ENCODE peak calls at places on chromosomes 4 and X, in eight cellular contexts. One of them, this sample, is unnamed.

GRCh38 chr4:1765409-1766335 is 27.4 kb upstream of the FGFR3 start:
- DNase-seq in heart right ventricle: no peak
- DNase-seq in AG08395: no peak
- DNase-seq in mammary epithelial cell: no peak
- DNase-seq in AG20443: no peak
- DNase-seq in M059J: no peak
- DNase-seq in natural killer cell treated with Interleukin-12 subunit alpha and Interleukin-12 subunit beta and Interleukin-15 and Interleukin-18, amount 100 ng/mL, for 72 hours: no peak
- DNase-seq in GM10248: no peak
- DNase-seq in this sample: no peak

GRCh38 chr4:124722069-124722468 is 9.5 kb upstream of the ANKRD50 start:
- DNase-seq in natural killer cell treated with Interleukin-12 subunit alpha and Interleukin-12 subunit beta and Interleukin-15 and Interleukin-18, amount 100 ng/mL, for 72 hours: no peak
- DNase-seq in heart right ventricle: no peak
- DNase-seq in mammary epithelial cell: peak
- DNase-seq in AG08395: no peak
- DNase-seq in GM10248: no peak
- DNase-seq in AG20443: no peak
- DNase-seq in M059J: no peak
- DNase-seq in this sample: no peak

GRCh38 chrX:11531226-11531625 is 134.5 kb downstream of the ARHGAP6 start:
- DNase-seq in mammary epithelial cell: no peak
- DNase-seq in GM10248: no peak
- DNase-seq in AG08395: peak
- DNase-seq in M059J: peak
- DNase-seq in AG20443: peak
- DNase-seq in heart right ventricle: no peak
- DNase-seq in natural killer cell treated with Interleukin-12 subunit alpha and Interleukin-12 subunit beta and Interleukin-15 and Interleukin-18, amount 100 ng/mL, for 72 hours: no peak
- DNase-seq in this sample: no peak

GRCh38 chr4:41339812-41340809 is 83.4 kb downstream of the UCHL1 start:
- DNase-seq in natural killer cell treated with Interleukin-12 subunit alpha and Interleukin-12 subunit beta and Interleukin-15 and Interleukin-18, amount 100 ng/mL, for 72 hours: no peak
- DNase-seq in heart right ventricle: no peak
- DNase-seq in M059J: peak
- DNase-seq in AG20443: peak
- DNase-seq in AG08395: peak
- DNase-seq in GM10248: no peak
- DNase-seq in mammary epithelial cell: no peak
- DNase-seq in this sample: no peak

GRCh38 chrX:350534-351321 is 32.1 kb upstream of the GTPBP6 start:
- DNase-seq in natural killer cell treated with Interleukin-12 subunit alpha and Interleukin-12 subunit beta and Interleukin-15 and Interleukin-18, amount 100 ng/mL, for 72 hours: peak
- DNase-seq in M059J: no peak
- DNase-seq in mammary epithelial cell: no peak
- DNase-seq in AG08395: no peak
- DNase-seq in heart right ventricle: no peak
- DNase-seq in GM10248: no peak
- DNase-seq in AG20443: no peak
- DNase-seq in this sample: peak

GRCh38 chr4:102259702-102260101 is 85.6 kb downstream of the SLC39A8 start:
- DNase-seq in natural killer cell treated with Interleukin-12 subunit alpha and Interleukin-12 subunit beta and Interleukin-15 and Interleukin-18, amount 100 ng/mL, for 72 hours: no peak
- DNase-seq in mammary epithelial cell: no peak
- DNase-seq in M059J: no peak
- DNase-seq in GM10248: no peak
- DNase-seq in AG20443: no peak
- DNase-seq in heart right ventricle: no peak
- DNase-seq in AG08395: no peak
- DNase-seq in this sample: no peak

GRCh38 chrX:149495573-149496071 is 9.5 kb downstream of the IDS start:
- DNase-seq in natural killer cell treated with Interleukin-12 subunit alpha and Interleukin-12 subunit beta and Interleukin-15 and Interleukin-18, amount 100 ng/mL, for 72 hours: no peak
- DNase-seq in AG08395: peak
- DNase-seq in M059J: peak
- DNase-seq in mammary epithelial cell: peak
- DNase-seq in AG20443: peak
- DNase-seq in heart right ventricle: no peak
- DNase-seq in GM10248: no peak
- DNase-seq in this sample: no peak

GRCh38 chrX:109485470-109486340 is 3.8 kb upstream of the GUCY2F start:
- DNase-seq in mammary epithelial cell: peak
- DNase-seq in AG08395: peak
- DNase-seq in GM10248: peak
- DNase-seq in natural killer cell treated with Interleukin-12 subunit alpha and Interleukin-12 subunit beta and Interleukin-15 and Interleukin-18, amount 100 ng/mL, for 72 hours: no peak
- DNase-seq in heart right ventricle: no peak
- DNase-seq in AG20443: peak
- DNase-seq in M059J: peak
- DNase-seq in this sample: peak

GRCh38 chrX:41300758-41301437 is 33.1 kb upstream of the DDX3X start:
- DNase-seq in GM10248: no peak
- DNase-seq in AG20443: no peak
- DNase-seq in mammary epithelial cell: no peak
- DNase-seq in AG08395: no peak
- DNase-seq in M059J: peak
- DNase-seq in heart right ventricle: no peak
- DNase-seq in natural killer cell treated with Interleukin-12 subunit alpha and Interleukin-12 subunit beta and Interleukin-15 and Interleukin-18, amount 100 ng/mL, for 72 hours: no peak
- DNase-seq in this sample: no peak

GRCh38 chr4:10108818-10109783 is 7.5 kb downstream of the WDR1 start:
- DNase-seq in GM10248: no peak
- DNase-seq in M059J: peak
- DNase-seq in natural killer cell treated with Interleukin-12 subunit alpha and Interleukin-12 subunit beta and Interleukin-15 and Interleukin-18, amount 100 ng/mL, for 72 hours: no peak
- DNase-seq in AG08395: no peak
- DNase-seq in AG20443: no peak
- DNase-seq in heart right ventricle: no peak
- DNase-seq in mammary epithelial cell: peak
- DNase-seq in this sample: no peak

GRCh38 chr4:17082186-17082585 is 183.7 kb upstream of the LDB2 start:
- DNase-seq in AG08395: peak
- DNase-seq in GM10248: no peak
- DNase-seq in heart right ventricle: no peak
- DNase-seq in M059J: peak
- DNase-seq in natural killer cell treated with Interleukin-12 subunit alpha and Interleukin-12 subunit beta and Interleukin-15 and Interleukin-18, amount 100 ng/mL, for 72 hours: no peak
- DNase-seq in mammary epithelial cell: no peak
- DNase-seq in AG20443: peak
- DNase-seq in this sample: no peak

GRCh38 chr4:76108467-76109181 is 34.1 kb downstream of the ART3 start:
- DNase-seq in natural killer cell treated with Interleukin-12 subunit alpha and Interleukin-12 subunit beta and Interleukin-15 and Interleukin-18, amount 100 ng/mL, for 72 hours: no peak
- DNase-seq in heart right ventricle: no peak
- DNase-seq in GM10248: no peak
- DNase-seq in AG08395: no peak
- DNase-seq in AG20443: no peak
- DNase-seq in mammary epithelial cell: peak
- DNase-seq in M059J: peak
- DNase-seq in this sample: no peak

GRCh38 chr4:112312610-112313239 is 15.6 kb downstream of the ALPK1 start:
- DNase-seq in GM10248: peak
- DNase-seq in natural killer cell treated with Interleukin-12 subunit alpha and Interleukin-12 subunit beta and Interleukin-15 and Interleukin-18, amount 100 ng/mL, for 72 hours: peak
- DNase-seq in heart right ventricle: no peak
- DNase-seq in M059J: no peak
- DNase-seq in mammary epithelial cell: no peak
- DNase-seq in AG08395: no peak
- DNase-seq in AG20443: no peak
- DNase-seq in this sample: no peak

GRCh38 chr4:122044496-122044895 is 92.6 kb upstream of the TRPC3 start:
- DNase-seq in natural killer cell treated with Interleukin-12 subunit alpha and Interleukin-12 subunit beta and Interleukin-15 and Interleukin-18, amount 100 ng/mL, for 72 hours: no peak
- DNase-seq in M059J: peak
- DNase-seq in heart right ventricle: no peak
- DNase-seq in AG20443: no peak
- DNase-seq in GM10248: no peak
- DNase-seq in AG08395: no peak
- DNase-seq in mammary epithelial cell: no peak
- DNase-seq in this sample: no peak

GRCh38 chrX:38260231-38260630 is 39.6 kb upstream of the SRPX start:
- DNase-seq in AG08395: peak
- DNase-seq in M059J: peak
- DNase-seq in heart right ventricle: no peak
- DNase-seq in natural killer cell treated with Interleukin-12 subunit alpha and Interleukin-12 subunit beta and Interleukin-15 and Interleukin-18, amount 100 ng/mL, for 72 hours: no peak
- DNase-seq in GM10248: peak
- DNase-seq in mammary epithelial cell: no peak
- DNase-seq in AG20443: peak
- DNase-seq in this sample: no peak

GRCh38 chr4:142671516-142671915 is 174.6 kb downstream of the INPP4B start:
- DNase-seq in natural killer cell treated with Interleukin-12 subunit alpha and Interleukin-12 subunit beta and Interleukin-15 and Interleukin-18, amount 100 ng/mL, for 72 hours: no peak
- DNase-seq in AG08395: no peak
- DNase-seq in mammary epithelial cell: no peak
- DNase-seq in GM10248: no peak
- DNase-seq in heart right ventricle: no peak
- DNase-seq in AG20443: no peak
- DNase-seq in M059J: no peak
- DNase-seq in this sample: no peak

GRCh38 chr4:156109943-156110925 is 156.6 kb upstream of the CTSO start:
- DNase-seq in mammary epithelial cell: peak
- DNase-seq in AG08395: no peak
- DNase-seq in AG20443: peak
- DNase-seq in heart right ventricle: no peak
- DNase-seq in natural killer cell treated with Interleukin-12 subunit alpha and Interleukin-12 subunit beta and Interleukin-15 and Interleukin-18, amount 100 ng/mL, for 72 hours: no peak
- DNase-seq in M059J: peak
- DNase-seq in GM10248: no peak
- DNase-seq in this sample: no peak